ENCODE peak calls at places on chromosomes 6 and 20, in eight cellular contexts. W is HCT116; L is keratinocyte; X is SJSA1; K is right cardiac atrium; R is CD8-positive, alpha-beta T cell; V is ovary; Y is hepatocyte. A is an unnamed sample.
A peak's percentile ranks its signal among the peaks of the same experiment; 100 is the strongest.

GRCh38 chr20:35007413-35007812 is 51.7 kb downstream of the MYH7B start:
- DNase-seq in W (no peak), L (no peak), X (no peak), K (peak; percentile 38), R (no peak), V (peak; percentile 9), Y (no peak), A (no peak)

GRCh38 chr6:72363844-72364740 is 257.8 kb upstream of the KCNQ5 start:
- DNase-seq in W (no peak), L (peak; percentile 71), X (peak; percentile 68), K (no peak), R (no peak), V (peak; percentile 16), Y (peak; percentile 51), A (peak; percentile 41)

GRCh38 chr6:42226251-42227143 is 8.8 kb upstream of the MRPS10 start:
- DNase-seq in W (peak; percentile 98), L (peak; percentile 97), X (peak; percentile 67), K (no peak), R (no peak), V (no peak), Y (peak; percentile 83), A (peak; percentile 93)

GRCh38 chr6:108914235-108915022 is 66.2 kb downstream of the ARMC2 start:
- DNase-seq in W (peak; percentile 32), L (no peak), X (no peak), K (peak; percentile 48), R (no peak), V (peak; percentile 37), Y (no peak), A (no peak)

GRCh38 chr20:50575869-50576720 is 65.9 kb downstream of the PTPN1 start:
- DNase-seq in W (peak; percentile 22), L (no peak), X (peak; percentile 67), K (peak; percentile 91), R (peak; percentile 39), V (peak; percentile 75), Y (peak; percentile 78), A (no peak)

GRCh38 chr6:15504040-15504491 is 158.8 kb downstream of the DTNBP1 start:
- DNase-seq in W (no peak), L (no peak), X (no peak), K (peak; percentile 91), R (no peak), V (peak; percentile 52), Y (no peak), A (no peak)

GRCh38 chr6:68679399-68679798 is 44.3 kb downstream of the ADGRB3 start:
- DNase-seq in W (no peak), L (no peak), X (no peak), K (peak; percentile 9), R (no peak), V (no peak), Y (no peak), A (no peak)

GRCh38 chr6:110325197-110325596 is 33.0 kb downstream of the METTL24 start:
- DNase-seq in W (no peak), L (no peak), X (no peak), K (no peak), R (no peak), V (peak; percentile 32), Y (peak; percentile 77), A (no peak)

GRCh38 chr20:32168184-32168910 is 39.2 kb downstream of the PLAGL2 start:
- DNase-seq in W (peak; percentile 3), L (no peak), X (no peak), K (no peak), R (no peak), V (no peak), Y (no peak), A (no peak)

DNA sequence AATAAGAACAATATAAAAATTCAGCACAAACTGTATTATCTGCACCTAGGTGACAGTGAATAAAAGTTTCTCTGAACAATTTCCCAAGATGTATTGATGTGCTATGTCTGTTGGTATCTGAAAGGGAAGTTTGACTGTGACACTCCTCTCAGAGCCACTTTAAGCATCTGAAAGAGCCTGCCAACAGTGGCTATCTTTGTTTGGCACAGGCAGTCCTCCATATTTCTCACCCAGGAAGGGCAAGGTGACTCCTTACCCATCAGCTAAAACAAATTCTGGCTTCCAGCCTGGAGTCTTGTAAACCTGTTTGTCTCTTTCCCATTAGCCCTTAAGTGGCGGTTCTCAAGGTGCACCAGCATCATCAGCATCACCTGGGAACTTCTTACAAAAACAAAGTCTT is 122.4 kb upstream of the VGLL2 start:
- DNase-seq in W (no peak), L (no peak), X (no peak), K (no peak), R (no peak), V (no peak), Y (no peak), A (no peak)
- H3K4me1 ChIP-seq in W (no peaks in the 10 kb centered on the region), L (no peaks in the 10 kb centered on the region), X (no peaks in the 10 kb centered on the region), K (no peaks in the 10 kb centered on the region), R (no peaks in the 10 kb centered on the region), V (no peaks in the 10 kb centered on the region), Y (no peaks in the 10 kb centered on the region), A (no peaks in the 10 kb centered on the region)

DNA sequence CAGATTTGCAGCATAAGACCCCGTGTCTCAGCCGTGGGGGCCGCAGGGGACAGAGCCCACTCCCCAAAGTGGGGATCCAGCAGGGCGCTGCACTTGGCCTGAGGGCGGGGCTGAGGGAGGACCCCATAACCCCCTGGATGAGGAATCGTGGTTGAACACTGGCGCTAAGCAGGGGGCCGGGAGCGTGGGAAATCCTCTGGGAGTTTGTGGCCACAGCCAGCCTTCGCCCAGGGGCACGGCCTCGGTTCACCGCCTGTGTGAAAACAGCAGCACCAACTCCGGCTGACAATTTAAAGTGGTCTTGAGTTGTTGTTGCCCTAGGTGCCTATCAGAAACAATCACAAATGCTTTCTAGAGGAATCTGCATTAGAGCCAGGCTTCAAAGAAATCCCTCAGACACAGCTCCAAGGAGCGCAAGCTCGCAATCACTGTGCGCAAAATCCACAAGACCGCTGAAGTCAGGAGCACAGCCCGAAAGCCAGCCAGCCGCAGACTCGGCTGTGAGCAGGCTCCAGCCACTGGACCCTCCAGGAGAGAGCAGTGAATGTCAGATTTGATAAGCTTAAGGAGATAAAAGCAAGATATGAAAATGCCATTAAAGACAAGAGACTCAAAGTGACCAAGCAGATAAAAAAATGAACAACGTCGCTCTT is 10.9 kb upstream of the RPS6KA2 start:
- DNase-seq in W (no peak), L (no peak), X (no peak), K (no peak), R (no peak), V (no peak), Y (no peak), A (no peak)
- H3K4me1 ChIP-seq in W (peaks cover 5% of the 10 kb centered on the region), L (peaks cover 13% of the 10 kb centered on the region), X (no peaks in the 10 kb centered on the region), K (peaks cover 5% of the 10 kb centered on the region), R (peaks cover 5% of the 10 kb centered on the region), V (peaks cover 4% of the 10 kb centered on the region), Y (no peaks in the 10 kb centered on the region), A (no peaks in the 10 kb centered on the region)

GRCh38 chr6:148969271-148969666 is 222.4 kb downstream of the UST start:
- DNase-seq in W (no peak), L (no peak), X (no peak), K (no peak), R (no peak), V (no peak), Y (no peak), A (no peak)

GRCh38 chr6:148968636-148969270 is 221.9 kb downstream of the UST start:
- DNase-seq in W (no peak), L (no peak), X (no peak), K (no peak), R (no peak), V (no peak), Y (no peak), A (no peak)

GRCh38 chr6:148965287-148965686 is 218.5 kb downstream of the UST start:
- DNase-seq in W (no peak), L (no peak), X (no peak), K (peak; percentile 77), R (no peak), V (no peak), Y (no peak), A (no peak)

GRCh38 chr6:148967546-148967945 is 220.7 kb downstream of the UST start:
- DNase-seq in W (no peak), L (no peak), X (no peak), K (peak; percentile 67), R (no peak), V (no peak), Y (no peak), A (no peak)

GRCh38 chr6:148967128-148967527 is 220.3 kb downstream of the UST start:
- DNase-seq in W (no peak), L (no peak), X (no peak), K (peak; percentile 53), R (no peak), V (no peak), Y (no peak), A (no peak)
- H3K4me1 ChIP-seq in W (peaks cover under 1% of the 10 kb centered on the region), L (no peaks in the 10 kb centered on the region), X (peaks cover 40% of the 10 kb centered on the region), K (no peaks in the 10 kb centered on the region), R (no peaks in the 10 kb centered on the region), V (no peaks in the 10 kb centered on the region), Y (peaks cover 13% of the 10 kb centered on the region), A (no peaks in the 10 kb centered on the region)

DNA sequence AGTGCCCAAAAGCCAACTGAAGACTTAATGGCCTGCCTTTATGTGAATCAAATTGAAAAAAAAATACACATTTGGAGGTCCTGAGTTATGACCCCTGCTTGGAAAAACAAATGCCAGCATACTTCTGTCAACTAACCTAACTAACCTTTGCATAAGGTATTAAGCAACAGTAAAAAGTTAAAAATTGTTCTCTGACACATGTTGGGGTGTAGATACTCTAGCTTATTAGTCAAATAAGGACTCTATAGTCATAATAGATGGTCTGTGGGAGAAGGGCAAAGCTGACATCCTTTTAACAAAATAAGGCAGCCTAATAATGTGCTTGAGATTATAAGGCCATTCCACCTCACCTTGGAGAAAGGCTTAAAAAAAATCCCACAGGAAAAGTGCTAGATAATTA is 140.5 kb downstream of the HIVEP2 start:
- DNase-seq in W (no peak), L (no peak), X (no peak), K (no peak), R (no peak), V (no peak), Y (no peak), A (no peak)
- H3K4me1 ChIP-seq in W (no peaks in the 10 kb centered on the region), L (peaks cover 12% of the 10 kb centered on the region), X (peaks cover 13% of the 10 kb centered on the region), K (peaks cover 5% of the 10 kb centered on the region), R (peaks cover 21% of the 10 kb centered on the region), V (peaks cover 4% of the 10 kb centered on the region), Y (no peaks in the 10 kb centered on the region), A (no peaks in the 10 kb centered on the region)

GRCh38 chr6:41046084-41046483 is 3.8 kb downstream of the TSPO2 start:
- DNase-seq in W (no peak), L (no peak), X (no peak), K (no peak), R (no peak), V (no peak), Y (no peak), A (no peak)
- H3K4me1 ChIP-seq in W (peaks cover under 1% of the 10 kb centered on the region), L (peaks cover 15% of the 10 kb centered on the region), X (no peaks in the 10 kb centered on the region), K (peaks cover 2% of the 10 kb centered on the region), R (no peaks in the 10 kb centered on the region), V (no peaks in the 10 kb centered on the region), Y (peaks cover 64% of the 10 kb centered on the region), A (peaks cover 2% of the 10 kb centered on the region)

DNA sequence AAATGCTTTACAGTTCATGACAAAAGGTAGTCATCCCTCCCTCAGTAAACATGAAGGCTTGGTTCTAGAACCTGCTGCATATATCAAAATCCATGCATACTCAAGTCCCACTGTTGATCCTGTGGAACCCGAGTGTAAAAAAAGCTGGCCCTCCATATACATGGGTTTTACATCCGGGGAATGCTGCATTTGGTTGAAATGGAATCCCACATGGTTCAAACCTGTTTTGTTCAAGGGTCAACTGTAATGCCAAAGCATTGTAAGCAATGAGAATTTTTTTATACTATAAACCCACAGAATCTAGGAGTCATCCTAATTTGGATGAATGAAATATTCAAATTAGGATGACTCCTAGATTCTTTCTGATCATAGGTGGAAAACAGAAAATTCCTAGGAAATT is 5.9 kb upstream of the HDAC2 start:
- DNase-seq in W (no peak), L (no peak), X (no peak), K (no peak), R (no peak), V (no peak), Y (no peak), A (no peak)
- H3K4me1 ChIP-seq in W (peaks cover under 1% of the 10 kb centered on the region), L (peaks cover 4% of the 10 kb centered on the region), X (no peaks in the 10 kb centered on the region), K (no peaks in the 10 kb centered on the region), R (peaks cover 2% of the 10 kb centered on the region), V (no peaks in the 10 kb centered on the region), Y (peaks cover 2% of the 10 kb centered on the region), A (peaks cover 4% of the 10 kb centered on the region)